ENCODE peak calls at places on chromosomes 4 and X, in ten cellular contexts. One of them, this sample, is unnamed.

GRCh38 chr4:139557506-139558110 is 1.6 kb upstream of the SETD7 start:
- DNase-seq in Karpas-422: peak; percentile 63
- DNase-seq in adrenal gland: no peak
- DNase-seq in SK-N-SH: no peak
- DNase-seq in IMR-90: no peak
- DNase-seq in aorta: no peak
- DNase-seq in mesenchymal stem cell: no peak
- DNase-seq in dorsolateral prefrontal cortex: no peak
- DNase-seq in gastrocnemius medialis: no peak
- DNase-seq in lower lobe of right lung: peak; percentile 51
- DNase-seq in this sample: peak; percentile 54

GRCh38 chrX:13005671-13006473 is 31.0 kb downstream of the TMSB4X start:
- DNase-seq in Karpas-422: peak; percentile 58
- DNase-seq in adrenal gland: no peak
- DNase-seq in SK-N-SH: no peak
- DNase-seq in IMR-90: peak; percentile 70
- DNase-seq in aorta: no peak
- DNase-seq in mesenchymal stem cell: no peak
- DNase-seq in dorsolateral prefrontal cortex: no peak
- DNase-seq in gastrocnemius medialis: no peak
- DNase-seq in lower lobe of right lung: no peak
- DNase-seq in this sample: no peak

GRCh38 chrX:44828008-44828605 is 15.7 kb upstream of the DUSP21 start:
- DNase-seq in Karpas-422: no peak
- DNase-seq in adrenal gland: peak; percentile 70
- DNase-seq in SK-N-SH: no peak
- DNase-seq in IMR-90: peak; percentile 93
- DNase-seq in aorta: no peak
- DNase-seq in mesenchymal stem cell: peak; percentile 44
- DNase-seq in dorsolateral prefrontal cortex: no peak
- DNase-seq in gastrocnemius medialis: no peak
- DNase-seq in lower lobe of right lung: no peak
- DNase-seq in this sample: no peak

GRCh38 chr4:16574981-16575380 is 323.5 kb downstream of the LDB2 start:
- DNase-seq in Karpas-422: no peak
- DNase-seq in adrenal gland: no peak
- DNase-seq in SK-N-SH: no peak
- DNase-seq in IMR-90: no peak
- DNase-seq in aorta: no peak
- DNase-seq in mesenchymal stem cell: no peak
- DNase-seq in dorsolateral prefrontal cortex: no peak
- DNase-seq in gastrocnemius medialis: no peak
- DNase-seq in lower lobe of right lung: no peak
- DNase-seq in this sample: no peak

GRCh38 chr4:38724507-38724808 is 58.3 kb downstream of the TLR10 start:
- DNase-seq in Karpas-422: no peak
- DNase-seq in adrenal gland: no peak
- DNase-seq in SK-N-SH: no peak
- DNase-seq in IMR-90: no peak
- DNase-seq in aorta: no peak
- DNase-seq in mesenchymal stem cell: no peak
- DNase-seq in dorsolateral prefrontal cortex: no peak
- DNase-seq in gastrocnemius medialis: no peak
- DNase-seq in lower lobe of right lung: no peak
- DNase-seq in this sample: no peak

GRCh38 chr4:42871685-42872271 is 20.7 kb upstream of the GRXCR1 start:
- DNase-seq in Karpas-422: no peak
- DNase-seq in adrenal gland: no peak
- DNase-seq in SK-N-SH: no peak
- DNase-seq in IMR-90: no peak
- DNase-seq in aorta: no peak
- DNase-seq in mesenchymal stem cell: no peak
- DNase-seq in dorsolateral prefrontal cortex: no peak
- DNase-seq in gastrocnemius medialis: no peak
- DNase-seq in lower lobe of right lung: no peak
- DNase-seq in this sample: no peak

GRCh38 chrX:134836497-134836968 is 154.3 kb upstream of the SMIM10 start:
- DNase-seq in Karpas-422: no peak
- DNase-seq in adrenal gland: no peak
- DNase-seq in SK-N-SH: no peak
- DNase-seq in IMR-90: peak; percentile 45
- DNase-seq in aorta: no peak
- DNase-seq in mesenchymal stem cell: peak; percentile 38
- DNase-seq in dorsolateral prefrontal cortex: no peak
- DNase-seq in gastrocnemius medialis: no peak
- DNase-seq in lower lobe of right lung: no peak
- DNase-seq in this sample: no peak

GRCh38 chrX:54921427-54922021 is 900 bp downstream of the TRO start:
- DNase-seq in Karpas-422: no peak
- DNase-seq in adrenal gland: peak; percentile 45
- DNase-seq in SK-N-SH: peak; percentile 83
- DNase-seq in IMR-90: peak; percentile 72
- DNase-seq in aorta: peak; percentile 88
- DNase-seq in mesenchymal stem cell: peak; percentile 74
- DNase-seq in dorsolateral prefrontal cortex: peak; percentile 69
- DNase-seq in gastrocnemius medialis: peak; percentile 6
- DNase-seq in lower lobe of right lung: no peak
- DNase-seq in this sample: peak; percentile 73

GRCh38 chrX:24498975-24499374 is 33.9 kb downstream of the PDK3 start:
- DNase-seq in Karpas-422: peak; percentile 66
- DNase-seq in adrenal gland: no peak
- DNase-seq in SK-N-SH: peak; percentile 30
- DNase-seq in IMR-90: peak; percentile 11
- DNase-seq in aorta: no peak
- DNase-seq in mesenchymal stem cell: peak; percentile 7
- DNase-seq in dorsolateral prefrontal cortex: no peak
- DNase-seq in gastrocnemius medialis: no peak
- DNase-seq in lower lobe of right lung: no peak
- DNase-seq in this sample: no peak

GRCh38 chr4:40112393-40112792 is 55.7 kb downstream of the N4BP2 start:
- DNase-seq in Karpas-422: no peak
- DNase-seq in adrenal gland: no peak
- DNase-seq in SK-N-SH: no peak
- DNase-seq in IMR-90: no peak
- DNase-seq in aorta: no peak
- DNase-seq in mesenchymal stem cell: no peak
- DNase-seq in dorsolateral prefrontal cortex: no peak
- DNase-seq in gastrocnemius medialis: no peak
- DNase-seq in lower lobe of right lung: no peak
- DNase-seq in this sample: no peak

GRCh38 chrX:102744307-102744706 is 23.8 kb downstream of the GPRASP3 start:
- DNase-seq in Karpas-422: no peak
- DNase-seq in adrenal gland: no peak
- DNase-seq in SK-N-SH: no peak
- DNase-seq in IMR-90: no peak
- DNase-seq in aorta: no peak
- DNase-seq in mesenchymal stem cell: no peak
- DNase-seq in dorsolateral prefrontal cortex: no peak
- DNase-seq in gastrocnemius medialis: no peak
- DNase-seq in lower lobe of right lung: no peak
- DNase-seq in this sample: no peak

GRCh38 chr4:80229128-80229527 is 31.8 kb downstream of the PRDM8 start:
- DNase-seq in Karpas-422: no peak
- DNase-seq in adrenal gland: no peak
- DNase-seq in SK-N-SH: no peak
- DNase-seq in IMR-90: no peak
- DNase-seq in aorta: no peak
- DNase-seq in mesenchymal stem cell: no peak
- DNase-seq in dorsolateral prefrontal cortex: no peak
- DNase-seq in gastrocnemius medialis: no peak
- DNase-seq in lower lobe of right lung: no peak
- DNase-seq in this sample: no peak
- H3K27me3 ChIP-seq in Karpas-422: no peaks in the 10 kb centered on the region
- H3K27me3 ChIP-seq in adrenal gland: peaks cover 18% of the 10 kb centered on the region
- H3K27me3 ChIP-seq in SK-N-SH: no peaks in the 10 kb centered on the region
- H3K27me3 ChIP-seq in IMR-90: no peaks in the 10 kb centered on the region
- H3K27me3 ChIP-seq in aorta: no peaks in the 10 kb centered on the region
- H3K27me3 ChIP-seq in mesenchymal stem cell: no peaks in the 10 kb centered on the region
- H3K27me3 ChIP-seq in dorsolateral prefrontal cortex: peaks cover 5% of the 10 kb centered on the region
- H3K27me3 ChIP-seq in gastrocnemius medialis: no peaks in the 10 kb centered on the region
- H3K27me3 ChIP-seq in lower lobe of right lung: no peaks in the 10 kb centered on the region
- H3K27me3 ChIP-seq in this sample: no peaks in the 10 kb centered on the region

GRCh38 chr4:174522183-174523002 is at the start of gene HPGD:
- DNase-seq in Karpas-422: no peak
- DNase-seq in adrenal gland: peak; percentile 52
- DNase-seq in SK-N-SH: peak; percentile 66
- DNase-seq in IMR-90: no peak
- DNase-seq in aorta: peak; percentile 81
- DNase-seq in mesenchymal stem cell: peak; percentile 47
- DNase-seq in dorsolateral prefrontal cortex: no peak
- DNase-seq in gastrocnemius medialis: peak; percentile 23
- DNase-seq in lower lobe of right lung: peak; percentile 88
- DNase-seq in this sample: peak; percentile 70
- H3K4me3 ChIP-seq in Karpas-422: no peak within 1 kb of the TSS
- H3K4me3 ChIP-seq in adrenal gland: peak within 1 kb of the TSS; percentile 28
- H3K4me3 ChIP-seq in SK-N-SH: peak within 1 kb of the TSS; percentile 52
- H3K4me3 ChIP-seq in IMR-90: peak within 1 kb of the TSS; percentile 31
- H3K4me3 ChIP-seq in aorta: peak within 1 kb of the TSS; percentile 56
- H3K4me3 ChIP-seq in mesenchymal stem cell: peak within 1 kb of the TSS; percentile 86
- H3K4me3 ChIP-seq in dorsolateral prefrontal cortex: peak within 1 kb of the TSS; percentile 75
- H3K4me3 ChIP-seq in gastrocnemius medialis: peak within 1 kb of the TSS; percentile 61
- H3K4me3 ChIP-seq in lower lobe of right lung: peak within 1 kb of the TSS; percentile 71
- H3K4me3 ChIP-seq in this sample: peak within 1 kb of the TSS; percentile 60

GRCh38 chr4:788006-788635 is 37.8 kb downstream of the CPLX1 start:
- DNase-seq in Karpas-422: no peak
- DNase-seq in adrenal gland: no peak
- DNase-seq in SK-N-SH: no peak
- DNase-seq in IMR-90: no peak
- DNase-seq in aorta: peak; percentile 60
- DNase-seq in mesenchymal stem cell: no peak
- DNase-seq in dorsolateral prefrontal cortex: no peak
- DNase-seq in gastrocnemius medialis: no peak
- DNase-seq in lower lobe of right lung: peak; percentile 32
- DNase-seq in this sample: no peak
- H3K27me3 ChIP-seq in Karpas-422: no peaks in the 10 kb centered on the region
- H3K27me3 ChIP-seq in adrenal gland: no peaks in the 10 kb centered on the region
- H3K27me3 ChIP-seq in SK-N-SH: no peaks in the 10 kb centered on the region
- H3K27me3 ChIP-seq in IMR-90: peaks cover 62% of the 10 kb centered on the region
- H3K27me3 ChIP-seq in aorta: no peaks in the 10 kb centered on the region
- H3K27me3 ChIP-seq in mesenchymal stem cell: peaks cover 67% of the 10 kb centered on the region
- H3K27me3 ChIP-seq in dorsolateral prefrontal cortex: peaks cover 37% of the 10 kb centered on the region
- H3K27me3 ChIP-seq in gastrocnemius medialis: peaks cover 47% of the 10 kb centered on the region
- H3K27me3 ChIP-seq in lower lobe of right lung: peaks cover 70% of the 10 kb centered on the region
- H3K27me3 ChIP-seq in this sample: peaks cover 27% of the 10 kb centered on the region

GRCh38 chr4:56440983-56441382 is 4.9 kb downstream of the PAICS start:
- DNase-seq in Karpas-422: no peak
- DNase-seq in adrenal gland: no peak
- DNase-seq in SK-N-SH: no peak
- DNase-seq in IMR-90: no peak
- DNase-seq in aorta: no peak
- DNase-seq in mesenchymal stem cell: no peak
- DNase-seq in dorsolateral prefrontal cortex: no peak
- DNase-seq in gastrocnemius medialis: no peak
- DNase-seq in lower lobe of right lung: no peak
- DNase-seq in this sample: no peak
- H3K4me3 ChIP-seq in Karpas-422: no peak overlapping the region
- H3K4me3 ChIP-seq in adrenal gland: no peak overlapping the region
- H3K4me3 ChIP-seq in SK-N-SH: no peak overlapping the region
- H3K4me3 ChIP-seq in IMR-90: no peak overlapping the region
- H3K4me3 ChIP-seq in aorta: no peak overlapping the region
- H3K4me3 ChIP-seq in mesenchymal stem cell: no peak overlapping the region
- H3K4me3 ChIP-seq in dorsolateral prefrontal cortex: no peak overlapping the region
- H3K4me3 ChIP-seq in gastrocnemius medialis: no peak overlapping the region
- H3K4me3 ChIP-seq in lower lobe of right lung: no peak overlapping the region
- H3K4me3 ChIP-seq in this sample: no peak overlapping the region

This sample was measured in H7.